ENCODE peak calls at places on chromosomes 1 and 21, in ten cellular contexts. W is uterus, I is tibial nerve, G is fibroblast of lung, C is heart left ventricle, E is body of pancreas, H is left lung, O is hepatocyte, L is right atrium auricular region, S is stomach. B is an unnamed sample.
A peak's percentile ranks its signal among the peaks of the same experiment; 100 is the strongest.

GRCh38 chr1:40270152-40270834 is 12.3 kb downstream of the ZMPSTE24 start:
- DNase-seq in W (no peak), I (no peak), G (no peak), C (no peak), E (no peak), H (no peak), O (no peak), L (no peak), S (no peak), B (no peak)

GRCh38 chr1:6275826-6276764 is 15.2 kb upstream of the GPR153 start:
- DNase-seq in W (peak; percentile 84), I (no peak), G (peak; percentile 87), C (peak; percentile 84), E (peak; percentile 30), H (no peak), O (peak; percentile 85), L (no peak), S (no peak), B (peak; percentile 78)

GRCh38 chr1:167401260-167401873 is 117.0 kb downstream of the CD247 start:
- DNase-seq in W (no peak), I (no peak), G (peak; percentile 61), C (no peak), E (peak; percentile 84), H (peak; percentile 53), O (peak; percentile 71), L (no peak), S (peak; percentile 50), B (peak; percentile 74)

GRCh38 chr1:12434174-12434573 is 183.8 kb downstream of the DHRS3 start:
- DNase-seq in W (no peak), I (no peak), G (peak; percentile 71), C (no peak), E (no peak), H (peak; percentile 44), O (no peak), L (no peak), S (no peak), B (no peak)

GRCh38 chr1:110874303-110875215 is 1.6 kb downstream of the CD53 start:
- DNase-seq in W (no peak), I (no peak), G (no peak), C (no peak), E (peak; percentile 6), H (no peak), O (no peak), L (no peak), S (no peak), B (no peak)

GRCh38 chr1:70948618-70949017 is 99.0 kb downstream of the PTGER3 start:
- DNase-seq in W (no peak), I (no peak), G (no peak), C (no peak), E (no peak), H (no peak), O (no peak), L (no peak), S (no peak), B (no peak)

GRCh38 chr1:67390041-67390887 is 39.9 kb downstream of the SERBP1 start:
- DNase-seq in W (no peak), I (no peak), G (no peak), C (no peak), E (no peak), H (no peak), O (no peak), L (no peak), S (no peak), B (no peak)

GRCh38 chr1:206411321-206411720 is 59.0 kb upstream of the IKBKE start:
- DNase-seq in W (no peak), I (no peak), G (no peak), C (no peak), E (no peak), H (no peak), O (no peak), L (no peak), S (no peak), B (no peak)

GRCh38 chr21:43961382-43961909 is 50.7 kb upstream of the TRAPPC10 start:
- DNase-seq in W (no peak), I (no peak), G (no peak), C (no peak), E (no peak), H (no peak), O (no peak), L (no peak), S (no peak), B (peak; percentile 23)

GRCh38 chr1:234505774-234506114 is 26.8 kb upstream of the TARBP1 start:
- DNase-seq in W (no peak), I (no peak), G (peak; percentile 74), C (no peak), E (no peak), H (no peak), O (no peak), L (no peak), S (no peak), B (no peak)

GRCh38 chr1:246726881-246727280 is 2.7 kb downstream of the SCCPDH start:
- DNase-seq in W (no peak), I (no peak), G (no peak), C (no peak), E (no peak), H (no peak), O (no peak), L (no peak), S (no peak), B (no peak)

GRCh38 chr1:246726255-246726679 is 2.1 kb downstream of the SCCPDH start:
- DNase-seq in W (no peak), I (no peak), G (no peak), C (no peak), E (peak; percentile 7), H (no peak), O (no peak), L (no peak), S (no peak), B (peak; percentile 36)

GRCh38 chr1:246728311-246728710 is 4.1 kb downstream of the SCCPDH start:
- DNase-seq in W (no peak), I (no peak), G (no peak), C (no peak), E (no peak), H (no peak), O (no peak), L (no peak), S (no peak), B (no peak)

GRCh38 chr1:246725191-246725590 is 982 bp downstream of the SCCPDH start:
- DNase-seq in W (no peak), I (no peak), G (no peak), C (no peak), E (no peak), H (no peak), O (no peak), L (no peak), S (no peak), B (peak; percentile 24)

GRCh38 chr1:246727594-246727993 is 3.4 kb downstream of the SCCPDH start:
- DNase-seq in W (no peak), I (no peak), G (no peak), C (no peak), E (no peak), H (no peak), O (no peak), L (no peak), S (no peak), B (no peak)
- H3K27ac ChIP-seq in W (no peak overlapping the region), I (peak overlapping the region; percentile 99), G (no peak overlapping the region), C (no peak overlapping the region), E (no peak overlapping the region), H (no peak overlapping the region), O (no peak overlapping the region), L (peak overlapping the region; percentile 88), S (no peak overlapping the region), B (peak overlapping the region; percentile 92)

GRCh38 chr21:38912789-38913119 is 107.0 kb downstream of the ETS2 start:
- DNase-seq in W (no peak), I (no peak), G (no peak), C (no peak), E (no peak), H (no peak), O (no peak), L (no peak), S (no peak), B (no peak)
- H3K4me3 ChIP-seq in W (no peak overlapping the region), I (peak overlapping the region; percentile 32), G (no peak overlapping the region), C (peak overlapping the region; percentile 32), E (no peak overlapping the region), H (no peak overlapping the region), O (no peak overlapping the region), L (no peak overlapping the region), S (no peak overlapping the region), B (no peak overlapping the region)

GRCh38 chr21:15759469-15759868 is 29.7 kb downstream of the USP25 start:
- DNase-seq in W (no peak), I (no peak), G (no peak), C (no peak), E (no peak), H (no peak), O (no peak), L (no peak), S (no peak), B (no peak)

GRCh38 chr21:15761508-15762100 is 31.8 kb downstream of the USP25 start:
- DNase-seq in W (no peak), I (no peak), G (no peak), C (no peak), E (peak; percentile 22), H (no peak), O (peak; percentile 32), L (no peak), S (peak; percentile 75), B (no peak)

GRCh38 chr21:15766952-15767603 is 37.3 kb downstream of the USP25 start:
- DNase-seq in W (no peak), I (no peak), G (no peak), C (no peak), E (no peak), H (no peak), O (no peak), L (no peak), S (no peak), B (no peak)

GRCh38 chr21:15764878-15765277 is 35.1 kb downstream of the USP25 start:
- DNase-seq in W (no peak), I (no peak), G (no peak), C (no peak), E (no peak), H (no peak), O (no peak), L (no peak), S (no peak), B (no peak)

DNA sequence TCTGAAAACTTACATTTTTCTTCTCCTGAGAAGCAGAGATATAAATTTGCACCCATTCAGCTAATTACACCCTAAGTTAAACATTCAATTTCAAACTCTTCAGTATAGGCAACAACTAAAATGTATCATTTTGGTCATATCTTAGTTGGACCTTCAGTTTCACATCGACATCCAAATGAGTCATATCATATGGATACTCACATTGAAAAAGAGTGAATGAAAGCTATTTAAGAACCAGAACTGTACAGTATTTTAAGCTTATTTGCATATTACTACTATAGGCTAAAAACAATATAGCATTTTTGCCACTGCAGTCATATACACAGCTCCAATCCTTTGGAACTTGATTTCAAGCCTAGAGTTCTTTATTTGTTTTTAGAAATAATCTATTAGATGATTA is 33.6 kb downstream of the USP25 start:
- DNase-seq in W (no peak), I (no peak), G (no peak), C (no peak), E (no peak), H (no peak), O (no peak), L (no peak), S (no peak), B (no peak)
- TF ChIP-seq CTCF in W (no peak), I (no peak), G (no peak), C (no peak), E (no peak), H (no peak), O (no peak), L (no peak), S (no peak), B (no peak)

DNA sequence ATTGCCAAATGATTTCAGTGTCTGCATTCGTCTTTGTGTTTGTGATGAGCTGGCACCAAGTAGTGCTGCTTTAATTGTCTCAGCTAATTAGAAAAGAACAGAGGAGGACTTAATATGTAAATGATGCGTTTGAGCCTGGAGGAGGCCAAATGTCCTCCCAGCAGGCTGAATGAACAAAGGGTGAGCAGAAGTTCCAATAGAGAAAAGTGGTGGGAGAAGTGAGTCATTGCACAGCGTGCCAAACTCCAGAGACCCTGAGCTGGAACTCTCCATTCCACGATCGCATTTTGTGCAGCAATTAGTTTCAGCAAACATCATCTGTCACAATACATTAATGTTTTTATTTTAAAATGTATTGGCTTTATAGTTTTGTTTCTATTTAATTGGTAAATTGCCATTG is 17.9 kb downstream of the ETV3L start:
- DNase-seq in W (no peak), I (no peak), G (no peak), C (no peak), E (no peak), H (no peak), O (no peak), L (no peak), S (no peak), B (no peak)
- H3K27ac ChIP-seq in W (no peak overlapping the region), I (no peak overlapping the region), G (no peak overlapping the region), C (no peak overlapping the region), E (no peak overlapping the region), H (no peak overlapping the region), O (no peak overlapping the region), L (no peak overlapping the region), S (no peak overlapping the region), B (no peak overlapping the region)

B was measured in testis.